ENCODE peak calls at places on chromosomes 16 and 17, in ten cellular contexts. F, O, G, K, C, B, Q, Z, D and U are unnamed samples.

GRCh38 chr16:23369416-23369815 is 67.3 kb downstream of the SCNN1B start:
- DNase-seq in F (no peak), O (no peak), G (no peak), K (no peak), C (no peak), B (no peak), Q (no peak), Z (no peak), D (no peak), U (no peak)

GRCh38 chr16:11629071-11630030 is 38.9 kb upstream of the SNN start:
- DNase-seq in F (no peak), O (peak), G (no peak), K (no peak), C (no peak), B (peak), Q (no peak), Z (no peak), D (no peak), U (no peak)

GRCh38 chr16:8849411-8850011 is 19.3 kb downstream of the CARHSP1 start:
- DNase-seq in F (no peak), O (no peak), G (no peak), K (peak), C (no peak), B (no peak), Q (no peak), Z (no peak), D (no peak), U (no peak)

GRCh38 chr16:558298-559020 is 1.7 kb upstream of the PRR35 start:
- DNase-seq in F (no peak), O (no peak), G (no peak), K (no peak), C (no peak), B (no peak), Q (no peak), Z (no peak), D (no peak), U (no peak)

GRCh38 chr16:11552445-11552844 is 34.3 kb downstream of the LITAF start:
- DNase-seq in F (no peak), O (no peak), G (no peak), K (no peak), C (no peak), B (no peak), Q (no peak), Z (no peak), D (no peak), U (no peak)

GRCh38 chr17:18213666-18214270 is 11.7 kb upstream of the LLGL1 start:
- DNase-seq in F (no peak), O (no peak), G (no peak), K (no peak), C (no peak), B (no peak), Q (no peak), Z (no peak), D (no peak), U (no peak)

GRCh38 chr16:88353232-88353631 is 29.5 kb upstream of the ZNF469 start:
- DNase-seq in F (no peak), O (peak), G (no peak), K (no peak), C (no peak), B (no peak), Q (no peak), Z (no peak), D (no peak), U (no peak)

GRCh38 chr17:49252148-49252682 is 21.6 kb upstream of the PHOSPHO1 start:
- DNase-seq in F (no peak), O (no peak), G (no peak), K (no peak), C (no peak), B (peak), Q (no peak), Z (peak), D (no peak), U (no peak)

GRCh38 chr16:49556252-49557069 is 182.9 kb downstream of the C16orf78 start:
- DNase-seq in F (no peak), O (no peak), G (no peak), K (no peak), C (no peak), B (no peak), Q (no peak), Z (peak), D (no peak), U (no peak)

GRCh38 chr16:89056592-89056991 is 37.1 kb upstream of the ACSF3 start:
- DNase-seq in F (no peak), O (no peak), G (no peak), K (no peak), C (no peak), B (no peak), Q (no peak), Z (no peak), D (no peak), U (no peak)

GRCh38 chr16:12901204-12901596 is 198 bp upstream of the SHISA9 start:
- DNase-seq in F (no peak), O (no peak), G (no peak), K (peak), C (no peak), B (no peak), Q (no peak), Z (no peak), D (no peak), U (no peak)

GRCh38 chr16:27923751-27924150 is 139.8 kb downstream of the GSG1L start:
- DNase-seq in F (no peak), O (no peak), G (no peak), K (no peak), C (no peak), B (no peak), Q (no peak), Z (no peak), D (no peak), U (no peak)

GRCh38 chr16:87713469-87714229 is 52.1 kb downstream of the KLHDC4 start:
- DNase-seq in F (no peak), O (no peak), G (no peak), K (no peak), C (no peak), B (no peak), Q (no peak), Z (no peak), D (no peak), U (no peak)

GRCh38 chr16:27549607-27549856 is 181 bp downstream of the GTF3C1 start:
- DNase-seq in F (no peak), O (no peak), G (no peak), K (no peak), C (no peak), B (no peak), Q (no peak), Z (no peak), D (no peak), U (no peak)

GRCh38 chr16:12876778-12877177 is 24.6 kb upstream of the SHISA9 start:
- DNase-seq in F (no peak), O (no peak), G (no peak), K (no peak), C (no peak), B (no peak), Q (no peak), Z (no peak), D (no peak), U (no peak)

GRCh38 chr17:6969323-6969726 is 26.5 kb upstream of the ALOX12 start:
- DNase-seq in F (no peak), O (no peak), G (no peak), K (no peak), C (no peak), B (no peak), Q (no peak), Z (no peak), D (no peak), U (no peak)

GRCh38 chr16:23014592-23014991 is 134.7 kb downstream of the USP31 start:
- DNase-seq in F (no peak), O (no peak), G (no peak), K (no peak), C (no peak), B (no peak), Q (no peak), Z (no peak), D (no peak), U (no peak)

GRCh38 chr16:10949424-10949970 is 5.1 kb downstream of the CLEC16A start:
- DNase-seq in F (no peak), O (no peak), G (no peak), K (no peak), C (peak), B (peak), Q (peak), Z (no peak), D (peak), U (no peak)

GRCh38 chr17:69574257-69575197 is 160.0 kb downstream of the MAP2K6 start:
- DNase-seq in F (no peak), O (no peak), G (no peak), K (no peak), C (no peak), B (no peak), Q (no peak), Z (no peak), D (no peak), U (no peak)

GRCh38 chr17:43366809-43367587 is 31.8 kb upstream of the ARL4D start:
- DNase-seq in F (no peak), O (no peak), G (no peak), K (no peak), C (no peak), B (no peak), Q (no peak), Z (no peak), D (no peak), U (no peak)

GRCh38 chr17:2594657-2595085 is 1.2 kb downstream of the PAFAH1B1 start:
- DNase-seq in F (no peak), O (no peak), G (no peak), K (no peak), C (no peak), B (no peak), Q (no peak), Z (no peak), D (no peak), U (no peak)

GRCh38 chr16:58885528-58886170 is 151.5 kb upstream of the GOT2 start:
- DNase-seq in F (no peak), O (no peak), G (no peak), K (no peak), C (no peak), B (no peak), Q (no peak), Z (no peak), D (no peak), U (no peak)

GRCh38 chr17:76714822-76715461 is 4.2 kb upstream of the MXRA7 start:
- DNase-seq in F (no peak), O (peak), G (peak), K (peak), C (peak), B (peak), Q (no peak), Z (peak), D (no peak), U (peak)

GRCh38 chr16:15618392-15618791 is 24.6 kb downstream of the MARF1 start:
- DNase-seq in F (no peak), O (no peak), G (no peak), K (no peak), C (no peak), B (no peak), Q (no peak), Z (no peak), D (no peak), U (no peak)

GRCh38 chr16:48000622-48001021 is 155.2 kb downstream of the ABCC12 start:
- DNase-seq in F (peak), O (no peak), G (no peak), K (no peak), C (no peak), B (no peak), Q (no peak), Z (peak), D (no peak), U (no peak)

GRCh38 chr17:39235555-39236221 is 9.9 kb upstream of the STAC2 start:
- DNase-seq in F (no peak), O (no peak), G (no peak), K (peak), C (peak), B (no peak), Q (peak), Z (peak), D (peak), U (no peak)

GRCh38 chr16:61263400-61263799 is 772.8 kb downstream of the CDH8 start:
- DNase-seq in F (no peak), O (no peak), G (no peak), K (no peak), C (no peak), B (no peak), Q (no peak), Z (no peak), D (no peak), U (no peak)

GRCh38 chr17:41635121-41636097 is 11.0 kb upstream of the KRT17 start:
- DNase-seq in F (no peak), O (no peak), G (peak), K (peak), C (no peak), B (no peak), Q (no peak), Z (no peak), D (no peak), U (no peak)

GRCh38 chr17:72562628-72563188 is 441.9 kb downstream of the SOX9 start:
- DNase-seq in F (no peak), O (no peak), G (no peak), K (no peak), C (no peak), B (no peak), Q (no peak), Z (no peak), D (no peak), U (no peak)

GRCh38 chr17:72561680-72562079 is 440.9 kb downstream of the SOX9 start:
- DNase-seq in F (no peak), O (no peak), G (no peak), K (no peak), C (no peak), B (no peak), Q (no peak), Z (no peak), D (no peak), U (no peak)

GRCh38 chr17:72558971-72559476 is 438.2 kb downstream of the SOX9 start:
- DNase-seq in F (no peak), O (no peak), G (no peak), K (no peak), C (no peak), B (no peak), Q (no peak), Z (no peak), D (no peak), U (no peak)

GRCh38 chr17:72561266-72561665 is 440.4 kb downstream of the SOX9 start:
- DNase-seq in F (no peak), O (no peak), G (no peak), K (no peak), C (no peak), B (no peak), Q (no peak), Z (no peak), D (no peak), U (no peak)

DNA sequence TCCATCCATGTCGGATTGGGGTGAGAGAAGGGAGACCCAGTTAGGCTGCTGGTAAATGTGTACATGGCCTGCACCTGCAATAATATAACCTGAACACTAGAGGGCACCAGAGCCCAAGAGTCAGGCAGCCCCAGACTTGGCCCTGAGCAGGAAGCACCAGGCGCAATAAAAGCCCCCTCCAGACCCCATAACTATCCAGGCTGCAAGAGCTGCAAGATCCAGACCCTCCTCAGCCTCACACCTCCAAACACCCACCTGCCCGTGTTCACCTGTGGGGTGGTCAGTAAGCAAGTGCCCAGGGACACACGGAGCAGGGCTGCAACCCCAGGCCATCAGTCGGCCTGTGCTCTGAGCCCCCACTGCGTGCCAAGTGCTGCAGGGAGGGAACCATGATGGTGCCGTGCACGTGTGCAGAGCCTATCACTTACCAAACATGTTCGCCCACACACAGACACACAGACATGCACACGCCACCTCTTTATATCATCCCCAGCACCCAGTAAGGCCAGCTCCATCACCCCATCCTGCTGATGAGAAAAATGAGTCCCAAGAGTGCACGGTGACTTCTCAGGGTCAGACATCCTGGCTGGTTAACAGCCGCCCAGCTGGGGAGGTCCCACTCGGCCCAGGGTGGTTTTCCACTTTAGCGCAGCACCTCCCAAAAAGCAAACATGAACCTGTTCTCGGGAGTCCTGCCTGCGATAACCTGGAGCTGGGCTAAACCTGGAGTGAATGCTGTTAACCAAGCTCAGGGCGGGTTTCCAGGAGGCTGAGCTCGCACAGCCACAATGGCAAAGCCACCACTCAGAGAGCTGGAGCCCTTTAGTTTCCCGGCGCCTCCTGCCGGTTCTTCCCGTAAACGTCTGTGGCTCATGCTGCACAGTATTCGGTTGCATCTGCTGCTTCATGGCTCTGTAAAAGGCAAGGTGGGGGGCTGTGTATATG is 439.8 kb downstream of the SOX9 start:
- DNase-seq in F (no peak), O (no peak), G (peak), K (peak), C (peak), B (peak), Q (no peak), Z (peak), D (no peak), U (no peak)
- TF ChIP-seq EP300 in F (no peak), O (no peak), G (no peak), K (no peak), C (no peak), B (no peak), Q (no peak), Z (no peak), D (no peak), U (no peak)

GRCh38 chr16:81380932-81381331 is 63.7 kb upstream of the CMIP start:
- DNase-seq in F (no peak), O (no peak), G (no peak), K (no peak), C (no peak), B (no peak), Q (no peak), Z (no peak), D (no peak), U (no peak)

GRCh38 chr16:81388357-81388756 is 56.3 kb upstream of the CMIP start:
- DNase-seq in F (no peak), O (no peak), G (no peak), K (no peak), C (no peak), B (no peak), Q (no peak), Z (no peak), D (no peak), U (no peak)

GRCh38 chr16:81384006-81384405 is 60.6 kb upstream of the CMIP start:
- DNase-seq in F (no peak), O (no peak), G (no peak), K (no peak), C (no peak), B (no peak), Q (no peak), Z (no peak), D (no peak), U (no peak)

DNA sequence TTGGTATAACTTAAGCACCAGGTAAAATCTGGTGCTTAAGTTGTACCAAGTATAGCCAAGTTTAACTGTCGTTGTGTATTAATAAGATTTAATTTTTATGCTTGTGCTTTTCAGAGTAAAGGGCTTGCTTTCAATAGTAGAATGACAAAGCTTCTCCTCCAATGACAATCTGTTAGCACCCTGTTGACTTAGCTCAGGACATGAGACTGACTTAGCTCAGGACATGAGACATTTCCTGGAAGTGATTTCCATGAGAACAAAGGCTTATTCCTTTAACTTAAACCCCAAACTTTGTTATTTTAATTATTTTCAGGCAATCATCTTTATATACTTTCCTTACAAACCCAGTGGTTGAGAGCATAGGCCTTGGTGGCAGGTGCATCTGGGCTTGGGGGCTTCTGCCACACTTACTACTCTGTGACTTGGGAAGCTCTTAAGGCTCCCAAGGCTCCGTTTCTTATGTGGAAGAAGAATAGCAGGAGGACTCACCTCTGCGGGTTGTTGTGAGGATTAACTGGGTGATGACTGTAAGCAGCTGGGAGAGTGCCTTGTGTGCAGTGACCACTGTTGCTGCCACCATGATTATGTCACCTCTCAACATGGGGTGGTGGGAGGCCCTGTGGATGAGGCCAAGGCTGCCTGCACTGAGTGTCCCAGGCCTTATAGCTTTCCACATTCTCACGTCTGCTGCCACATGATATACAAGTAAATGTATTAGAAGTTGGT is 59.4 kb upstream of the CMIP start:
- DNase-seq in F (no peak), O (no peak), G (no peak), K (no peak), C (no peak), B (no peak), Q (no peak), Z (no peak), D (no peak), U (no peak)
- TF ChIP-seq POLR2AphosphoS5 in F (no peak), O (no peak), G (no peak), K (no peak), C (no peak), B (no peak), Q (no peak), Z (no peak), D (no peak), U (no peak)

DNA sequence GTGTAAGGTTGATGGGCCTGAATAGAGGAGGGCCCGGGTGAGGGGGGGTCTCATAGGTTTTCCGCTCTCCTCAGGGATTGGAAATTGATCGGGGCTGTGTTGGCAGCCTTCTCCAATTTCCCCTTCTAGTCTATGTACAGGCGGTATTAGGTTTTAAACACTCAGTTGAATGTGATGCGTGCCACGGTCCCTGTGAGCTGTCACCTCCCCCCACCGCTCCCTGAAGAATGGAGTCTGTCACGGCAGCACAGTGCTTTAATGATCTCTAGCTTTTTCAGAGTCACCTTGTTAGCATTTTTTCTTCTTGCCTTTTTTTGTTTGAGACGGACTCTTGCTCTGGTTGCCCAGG is 800 bp downstream of the COX4I1 start:
- DNase-seq in F (no peak), O (no peak), G (no peak), K (no peak), C (no peak), B (no peak), Q (no peak), Z (peak), D (no peak), U (no peak)
- TF ChIP-seq EP300 in F (no peak), O (no peak), G (no peak), K (no peak), C (no peak), B (no peak), Q (no peak), Z (no peak), D (no peak), U (no peak)

DNA sequence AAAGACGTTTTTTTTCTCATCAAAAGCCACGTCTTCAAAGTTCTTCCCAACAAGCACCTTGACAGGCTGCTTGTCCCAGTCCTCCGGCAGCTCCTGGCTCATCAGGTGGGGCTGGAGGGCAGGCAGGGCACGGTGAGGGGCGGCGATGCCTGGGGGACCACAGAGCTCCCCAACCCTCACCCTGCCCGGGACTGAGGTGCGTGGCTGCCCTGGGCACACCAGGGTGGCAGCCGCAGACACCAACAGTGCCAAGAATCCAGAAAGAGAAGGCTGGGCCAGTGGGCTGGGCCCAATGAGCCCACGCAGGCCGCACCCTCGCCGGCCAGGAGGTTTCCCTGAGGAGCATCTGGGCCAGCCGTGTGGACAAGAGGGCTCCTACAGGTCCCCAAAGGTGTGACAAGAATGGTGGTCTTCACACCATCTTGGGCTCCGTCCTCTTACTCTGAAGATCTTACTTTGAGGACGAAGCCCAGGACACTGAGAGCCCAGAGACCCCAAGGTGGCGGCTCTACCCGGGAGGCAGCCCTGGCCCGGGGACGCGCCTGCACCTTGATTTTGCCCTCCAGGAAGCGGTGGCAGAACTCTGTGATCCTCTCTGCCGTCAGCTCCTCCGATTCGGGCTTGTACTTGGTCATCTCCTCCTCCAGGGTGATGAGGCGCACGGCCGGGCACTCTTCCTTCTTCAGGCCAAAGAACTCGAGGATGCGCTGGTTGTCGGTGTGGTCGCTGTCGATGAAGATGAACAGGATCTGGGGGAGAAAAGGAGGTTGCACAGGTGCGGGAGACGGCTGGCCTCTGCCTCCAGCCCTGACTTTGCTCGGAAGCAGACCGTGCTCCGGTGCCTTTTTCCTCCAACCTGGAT is 11.3 kb upstream of the PPP1R27 start:
- DNase-seq in F (no peak), O (no peak), G (no peak), K (no peak), C (no peak), B (no peak), Q (no peak), Z (no peak), D (no peak), U (no peak)
- TF ChIP-seq POLR2AphosphoS5 in F (peak), O (no peak), G (no peak), K (no peak), C (no peak), B (no peak), Q (no peak), Z (no peak), D (no peak), U (no peak)